ENCODE peak calls at places on chromosomes 2 and 18, in six cellular contexts. One of them, this sample, is unnamed.

GRCh38 chr2:175203621-175204496 is 22.3 kb upstream of the ATP5MC3 start:
- DNase-seq in Daoy: peak
- DNase-seq in M059J: peak
- DNase-seq in GM19239: peak
- DNase-seq in GDM1: peak
- DNase-seq in NCI-H345: peak
- DNase-seq in this sample: peak

GRCh38 chr18:76999077-76999476 is 133.5 kb downstream of the MBP start:
- DNase-seq in GDM1: no peak
- DNase-seq in GM19239: no peak
- DNase-seq in M059J: no peak
- DNase-seq in NCI-H345: no peak
- DNase-seq in Daoy: no peak
- DNase-seq in this sample: no peak

GRCh38 chr18:34956663-34957062 is 84.5 kb upstream of the MAPRE2 start:
- DNase-seq in GDM1: no peak
- DNase-seq in Daoy: no peak
- DNase-seq in GM19239: no peak
- DNase-seq in NCI-H345: no peak
- DNase-seq in M059J: peak
- DNase-seq in this sample: no peak

GRCh38 chr2:239264838-239265651 is 135.8 kb downstream of the HDAC4 start:
- DNase-seq in Daoy: peak
- DNase-seq in M059J: peak
- DNase-seq in NCI-H345: peak
- DNase-seq in GM19239: peak
- DNase-seq in GDM1: no peak
- DNase-seq in this sample: peak

GRCh38 chr2:46719499-46719898 is 196.1 kb downstream of the MCFD2 start:
- DNase-seq in NCI-H345: no peak
- DNase-seq in GDM1: no peak
- DNase-seq in GM19239: no peak
- DNase-seq in Daoy: no peak
- DNase-seq in M059J: no peak
- DNase-seq in this sample: peak

GRCh38 chr18:45066868-45067267 is 386.2 kb downstream of the SETBP1 start:
- DNase-seq in NCI-H345: no peak
- DNase-seq in Daoy: no peak
- DNase-seq in GM19239: no peak
- DNase-seq in GDM1: peak
- DNase-seq in M059J: peak
- DNase-seq in this sample: no peak

GRCh38 chr2:127700527-127701192 is 637 bp upstream of the SFT2D3 start:
- DNase-seq in M059J: no peak
- DNase-seq in GDM1: no peak
- DNase-seq in NCI-H345: no peak
- DNase-seq in Daoy: peak
- DNase-seq in GM19239: peak
- DNase-seq in this sample: peak

GRCh38 chr2:221486106-221486505 is 86.0 kb downstream of the EPHA4 start:
- DNase-seq in NCI-H345: no peak
- DNase-seq in GM19239: no peak
- DNase-seq in M059J: no peak
- DNase-seq in GDM1: no peak
- DNase-seq in Daoy: no peak
- DNase-seq in this sample: no peak

GRCh38 chr2:65980531-65980930 is 454.4 kb upstream of the MEIS1 start:
- DNase-seq in GDM1: no peak
- DNase-seq in GM19239: no peak
- DNase-seq in M059J: no peak
- DNase-seq in NCI-H345: no peak
- DNase-seq in Daoy: no peak
- DNase-seq in this sample: no peak

This sample was measured in A549.